ENCODE peak calls at places on chromosomes 1 and 21, in four cellular contexts. C is upper lobe of right lung, Q is fibroblast of lung, L is fibroblast of mammary gland. P is an unnamed sample.

GRCh38 chr1:205458777-205459566 is 3.1 kb upstream of the BLACAT1 start:
- DNase-seq in C (peak; percentile 55), Q (peak; percentile 58), L (peak; percentile 48), P (peak; percentile 78)

GRCh38 chr21:31248598-31248997 is 95.5 kb downstream of the TIAM1 start:
- DNase-seq in Q (peak; percentile 68), C (no peak), L (peak; percentile 66), P (peak; percentile 70)

GRCh38 chr1:39508857-39509305 is 17.4 kb downstream of the BMP8A start:
- DNase-seq in Q (peak; percentile 47), C (no peak), L (peak; percentile 68), P (peak; percentile 69)

GRCh38 chr1:230857077-230857476 is 11.2 kb downstream of the C1orf198 start:
- DNase-seq in L (no peak), C (no peak), Q (peak; percentile 86), P (peak; percentile 51)

GRCh38 chr1:33908344-33908956 is 44.6 kb downstream of the HMGB4 start:
- DNase-seq in L (no peak), C (no peak), Q (no peak), P (no peak)

GRCh38 chr1:13587256-13588030 is 3.8 kb downstream of the PDPN start:
- DNase-seq in C (no peak), Q (peak; percentile 69), L (no peak), P (peak; percentile 50)

GRCh38 chr1:121516279-121516967 is 331.6 kb downstream of the SRGAP2C start:
- DNase-seq in Q (no peak), C (peak; percentile 65), L (no peak), P (no peak)

GRCh38 chr1:74674278-74675048 is 871 bp upstream of the ERICH3 start:
- DNase-seq in C (no peak), L (no peak), Q (peak; percentile 1), P (no peak)

GRCh38 chr1:12617511-12617900 is 504 bp downstream of the DHRS3 start:
- DNase-seq in Q (no peak), L (no peak), C (no peak), P (no peak)

GRCh38 chr1:158020877-158021630 is 27.6 kb downstream of the KIRREL1 start:
- DNase-seq in L (peak; percentile 25), C (no peak), Q (peak; percentile 80), P (peak; percentile 28)

GRCh38 chr1:32275424-32275823 is 16.5 kb upstream of the HDAC1 start:
- DNase-seq in C (peak; percentile 72), Q (no peak), L (peak; percentile 4), P (peak; percentile 45)

GRCh38 chr1:228405200-228405978 is 1.2 kb downstream of the TRIM11 start:
- DNase-seq in Q (no peak), L (peak; percentile 30), C (no peak), P (peak; percentile 31)

GRCh38 chr1:93471911-93472310 is 24.0 kb downstream of the FNBP1L start:
- DNase-seq in Q (peak; percentile 86), C (no peak), L (peak; percentile 78), P (peak; percentile 86)

GRCh38 chr21:43925096-43925481 is 60.1 kb downstream of the AGPAT3 start:
- DNase-seq in L (no peak), C (no peak), Q (no peak), P (no peak)

GRCh38 chr1:85496881-85497582 is 32.1 kb upstream of the DDAH1 start:
- DNase-seq in L (peak; percentile 35), C (no peak), Q (peak; percentile 73), P (peak; percentile 33)

GRCh38 chr1:153343040-153343681 is 5.5 kb downstream of the PGLYRP4 start:
- DNase-seq in C (no peak), Q (peak; percentile 4), L (no peak), P (no peak)

GRCh38 chr1:9363061-9363471 is 70.4 kb downstream of the SPSB1 start:
- DNase-seq in L (no peak), C (no peak), Q (no peak), P (no peak)

GRCh38 chr1:3597599-3597964 is 13.7 kb downstream of the MEGF6 start:
- DNase-seq in C (no peak), L (no peak), Q (no peak), P (no peak)

GRCh38 chr1:3599286-3599811 is 12.0 kb downstream of the MEGF6 start:
- DNase-seq in L (no peak), Q (no peak), C (peak; percentile 77), P (no peak)

GRCh38 chr1:3598522-3599285 is 12.6 kb downstream of the MEGF6 start:
- DNase-seq in C (no peak), L (no peak), Q (no peak), P (no peak)

GRCh38 chr1:3596663-3597598 is 14.4 kb downstream of the MEGF6 start:
- DNase-seq in L (no peak), Q (no peak), C (no peak), P (no peak)

DNA sequence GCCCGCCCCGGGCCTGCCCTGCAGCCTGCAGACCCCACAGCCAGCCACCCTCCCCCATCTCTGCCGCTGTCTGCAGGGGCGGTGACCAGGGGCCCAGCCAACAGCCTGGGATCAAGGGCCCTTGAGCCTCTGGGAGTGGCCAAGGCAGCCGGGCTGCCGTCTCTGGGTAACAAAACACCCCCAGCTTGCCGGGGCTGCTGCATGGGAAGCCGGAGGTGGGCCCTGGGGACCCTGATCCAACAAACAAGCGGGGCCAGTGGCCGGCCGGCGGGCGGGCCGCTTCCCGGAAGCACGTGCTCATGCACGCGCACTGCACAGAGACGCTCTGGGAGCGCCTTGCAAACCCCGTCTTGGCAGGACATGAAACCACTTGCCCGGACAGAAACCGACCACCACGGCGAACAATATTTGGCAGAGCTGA is 13.2 kb downstream of the MEGF6 start:
- DNase-seq in Q (peak; percentile 17), L (peak; percentile 3), C (peak; percentile 83), P (peak; percentile 47)
- H3K4me3 ChIP-seq in Q (no peak overlapping the region), L (no peak overlapping the region), C (peak overlapping the region; percentile 14), P (no peak overlapping the region)

DNA sequence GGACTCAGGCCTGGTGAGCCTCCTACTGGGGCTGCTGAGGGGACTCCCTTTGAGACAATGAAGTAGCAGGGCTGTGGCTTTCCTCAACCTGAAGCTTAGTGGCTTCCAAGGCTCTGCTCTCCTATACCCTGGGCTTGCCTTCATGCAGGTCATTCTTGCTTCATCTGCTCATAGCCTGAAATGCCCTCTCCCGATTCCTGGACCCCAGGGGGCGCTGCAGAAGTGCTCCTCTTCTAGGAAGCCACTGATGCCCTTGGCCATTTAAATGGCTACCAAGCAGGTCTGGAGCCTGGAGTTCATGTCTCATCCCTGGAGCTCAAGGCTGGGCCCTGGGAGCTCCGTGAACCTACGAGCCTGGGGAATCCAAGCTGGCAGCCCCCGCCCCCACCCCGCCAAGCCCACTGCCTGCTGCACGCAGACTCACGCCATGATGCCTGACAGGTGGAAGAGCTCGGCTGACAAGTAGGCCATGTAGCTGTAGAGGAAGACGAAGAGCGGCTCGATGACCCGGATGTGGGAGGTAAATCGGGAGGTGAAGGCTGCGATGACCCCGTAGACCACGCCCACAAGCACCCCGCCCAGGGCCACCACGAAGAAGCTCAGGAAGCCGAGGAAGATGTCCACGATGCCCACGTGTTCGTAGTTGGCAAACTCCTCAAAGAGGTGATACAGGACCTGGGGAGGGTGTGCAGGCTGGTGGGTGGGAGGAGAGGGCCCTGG is 45.7 kb downstream of the SLC9A1 start:
- DNase-seq in Q (no peak), L (peak; percentile 32), C (peak; percentile 75), P (peak; percentile 23)
- TF ChIP-seq CTCF in Q (peak; percentile 18), L (peak; percentile 27), C (peak; percentile 28), P (peak; percentile 44)

DNA sequence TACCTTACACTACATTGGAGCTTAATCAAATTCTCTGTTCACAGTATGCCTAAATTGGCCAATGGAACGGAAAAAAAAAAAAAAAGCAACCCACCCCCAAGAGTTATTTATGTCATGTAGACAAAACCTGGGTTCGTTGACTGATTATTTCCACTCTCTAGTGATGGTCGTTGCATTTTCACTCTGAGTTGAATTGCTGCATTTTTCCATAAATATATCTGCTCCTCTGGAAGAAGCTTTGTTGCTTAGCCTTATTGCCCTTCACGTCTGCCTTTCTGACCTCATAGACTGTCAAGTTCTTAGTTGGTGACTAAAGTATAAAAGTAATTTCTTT is 90.2 kb upstream of the RUNX1 start:
- DNase-seq in C (no peak), Q (peak; percentile 55), L (no peak), P (no peak)
- H3K4me3 ChIP-seq in C (no peak overlapping the region), Q (no peak overlapping the region), L (no peak overlapping the region), P (no peak overlapping the region)

GRCh38 chr21:45251635-45252447 is 35.9 kb downstream of the POFUT2 start:
- DNase-seq in L (no peak), C (no peak), Q (no peak), P (no peak)
- TF ChIP-seq CTCF in L (no peak), C (no peak), Q (no peak), P (no peak)

GRCh38 chr1:185368913-185369491 is 52.0 kb upstream of the IVNS1ABP start:
- DNase-seq in C (no peak), Q (no peak), L (no peak), P (no peak)
- H3K4me3 ChIP-seq in C (no peak overlapping the region), Q (no peak overlapping the region), L (no peak overlapping the region), P (no peak overlapping the region)

GRCh38 chr1:6448749-6449631 is 17.0 kb downstream of the TNFRSF25 start:
- DNase-seq in L (no peak), Q (peak; percentile 14), C (no peak), P (no peak)
- TF ChIP-seq CTCF in L (no peak), Q (no peak), C (no peak), P (no peak)

GRCh38 chr21:21200103-21200938 is 202.1 kb downstream of the NCAM2 start:
- DNase-seq in L (peak; percentile 99), Q (peak; percentile 100), C (no peak), P (peak; percentile 100)
- H3K4me3 ChIP-seq in L (no peak overlapping the region), Q (peak overlapping the region; percentile 37), C (peak overlapping the region; percentile 34), P (no peak overlapping the region)

DNA sequence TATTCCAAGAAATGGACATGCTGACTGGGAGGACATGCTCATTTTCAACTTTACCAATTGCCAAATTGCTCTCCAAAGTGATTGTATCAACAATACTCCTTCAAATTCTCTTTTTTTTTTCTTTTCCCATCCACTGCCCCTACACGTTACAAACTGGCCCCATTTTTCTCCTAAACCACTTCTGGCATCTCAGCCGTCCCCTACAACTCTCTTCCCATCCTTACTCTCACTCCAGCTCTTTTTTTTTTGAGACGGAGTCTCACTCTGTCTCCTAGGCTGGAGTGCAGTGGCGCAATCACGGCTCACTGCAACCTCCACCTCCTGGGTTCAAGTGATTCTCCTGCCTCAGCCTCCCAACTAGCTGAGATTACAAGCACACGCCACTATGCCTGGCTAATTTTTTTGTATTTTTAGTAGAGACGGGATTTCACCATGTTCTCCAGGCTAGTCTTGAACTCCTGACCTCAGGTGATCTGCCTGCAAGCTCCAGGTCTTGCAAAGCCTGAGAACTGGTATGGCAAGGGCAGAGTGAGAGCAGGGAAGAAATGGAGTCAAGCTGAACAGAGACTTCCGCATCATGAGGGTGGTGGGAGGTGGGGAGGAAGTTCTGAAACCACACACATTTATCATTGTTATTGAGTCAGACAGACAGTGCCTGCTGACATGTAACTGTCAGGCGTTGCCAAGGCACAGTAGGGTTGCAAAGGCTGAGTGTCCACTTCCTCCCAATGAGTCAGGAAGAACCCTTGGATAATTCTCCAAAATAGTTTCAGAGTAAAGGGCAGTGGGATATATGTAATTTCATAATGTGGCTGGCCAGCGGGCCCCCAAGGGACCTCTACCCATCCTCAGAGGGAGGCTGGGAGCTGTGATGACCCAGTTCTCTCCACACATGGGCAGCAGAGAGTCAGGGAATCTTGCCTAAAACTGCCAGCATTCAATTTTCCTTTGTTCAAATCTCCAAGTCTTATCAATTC is 17.4 kb downstream of the CELA3A start:
- DNase-seq in C (no peak), Q (peak; percentile 90), L (peak; percentile 97), P (peak; percentile 92)
- TF ChIP-seq CTCF in C (no peak), Q (peak; percentile 41), L (peak; percentile 48), P (peak; percentile 71)